ENCODE peak calls at places on chromosomes 3 and 15, in nine cellular contexts. K, T, U, D, I, N, R, B and X are unnamed samples.

GRCh38 chr15:65980824-65981456 is 111.6 kb downstream of the RAB11A start:
- DNase-seq in K (peak; percentile 57), T (no peak), U (peak; percentile 63), D (no peak), I (peak; percentile 52), N (peak; percentile 30), R (peak; percentile 81), B (peak; percentile 66), X (peak; percentile 47)

GRCh38 chr3:174639970-174640369 is 219.2 kb upstream of the NAALADL2 start:
- DNase-seq in K (no peak), T (no peak), U (no peak), D (no peak), I (no peak), N (no peak), R (no peak), B (no peak), X (no peak)

GRCh38 chr3:140290105-140290504 is 355.1 kb downstream of the CLSTN2 start:
- DNase-seq in K (no peak), T (no peak), U (no peak), D (no peak), I (no peak), N (no peak), R (no peak), B (no peak), X (no peak)

GRCh38 chr3:67329358-67329757 is 325.1 kb downstream of the SUCLG2 start:
- DNase-seq in K (no peak), T (no peak), U (no peak), D (no peak), I (no peak), N (no peak), R (no peak), B (no peak), X (no peak)

GRCh38 chr15:92538115-92538514 is 117.5 kb downstream of the FAM174B start:
- DNase-seq in K (no peak), T (no peak), U (no peak), D (no peak), I (no peak), N (no peak), R (no peak), B (peak; percentile 50), X (no peak)

GRCh38 chr3:194103475-194103874 is 32.5 kb upstream of the HES1 start:
- DNase-seq in K (no peak), T (no peak), U (no peak), D (no peak), I (no peak), N (no peak), R (no peak), B (no peak), X (no peak)

GRCh38 chr3:122635789-122636188 is 44.9 kb upstream of the PARP14 start:
- DNase-seq in K (no peak), T (no peak), U (no peak), D (no peak), I (no peak), N (no peak), R (no peak), B (no peak), X (no peak)

GRCh38 chr3:184814214-184814613 is 2.2 kb downstream of the VPS8 start:
- DNase-seq in K (no peak), T (no peak), U (no peak), D (no peak), I (no peak), N (no peak), R (no peak), B (no peak), X (no peak)

GRCh38 chr3:43995078-43995928 is 246.4 kb upstream of the TOPAZ1 start:
- DNase-seq in K (no peak), T (no peak), U (no peak), D (peak; percentile 85), I (no peak), N (no peak), R (no peak), B (peak; percentile 80), X (no peak)

GRCh38 chr3:152474585-152474984 is 205.9 kb downstream of the MBNL1 start:
- DNase-seq in K (no peak), T (no peak), U (no peak), D (no peak), I (peak; percentile 63), N (no peak), R (no peak), B (peak; percentile 15), X (no peak)

GRCh38 chr3:34382859-34383258 is 584.4 kb downstream of the PDCD6IP start:
- DNase-seq in K (no peak), T (no peak), U (no peak), D (no peak), I (no peak), N (no peak), R (no peak), B (no peak), X (no peak)

GRCh38 chr15:84748274-84749110 is at the start of gene ZNF592:
- DNase-seq in K (peak; percentile 85), T (peak; percentile 93), U (peak; percentile 89), D (peak; percentile 96), I (peak; percentile 67), N (peak; percentile 73), R (peak; percentile 89), B (peak; percentile 92), X (no peak)

GRCh38 chr15:100125627-100126231 is 216.0 kb downstream of the ADAMTS17 start:
- DNase-seq in K (no peak), T (peak; percentile 91), U (no peak), D (no peak), I (no peak), N (no peak), R (no peak), B (no peak), X (no peak)

GRCh38 chr15:74621936-74622335 is 6.3 kb downstream of the CLK3 start:
- DNase-seq in K (no peak), T (no peak), U (peak; percentile 58), D (peak; percentile 73), I (no peak), N (no peak), R (no peak), B (peak; percentile 44), X (no peak)

GRCh38 chr3:32508731-32509130 is 6.1 kb upstream of the CMTM6 start:
- DNase-seq in K (no peak), T (no peak), U (no peak), D (no peak), I (no peak), N (no peak), R (no peak), B (no peak), X (no peak)

GRCh38 chr3:40068647-40069046 is 240.9 kb upstream of the EIF1B start:
- DNase-seq in K (no peak), T (no peak), U (no peak), D (no peak), I (no peak), N (no peak), R (no peak), B (no peak), X (no peak)

GRCh38 chr3:171944109-171945016 is 95.0 kb upstream of the FNDC3B start:
- DNase-seq in K (no peak), T (no peak), U (no peak), D (no peak), I (peak; percentile 91), N (no peak), R (no peak), B (no peak), X (no peak)

GRCh38 chr15:57827021-57827420 is 120.5 kb downstream of the POLR2M start:
- DNase-seq in K (no peak), T (no peak), U (no peak), D (no peak), I (peak; percentile 77), N (no peak), R (no peak), B (no peak), X (no peak)

GRCh38 chr15:46751303-46751702 is 966.0 kb upstream of the SEMA6D start:
- DNase-seq in K (no peak), T (no peak), U (no peak), D (no peak), I (no peak), N (no peak), R (no peak), B (no peak), X (no peak)
- H3K9me3 ChIP-seq in K (no peaks in the 10 kb centered on the region), T (no peaks in the 10 kb centered on the region), U (no peaks in the 10 kb centered on the region), D (no peaks in the 10 kb centered on the region), I (no peaks in the 10 kb centered on the region), N (no peaks in the 10 kb centered on the region), R (no peaks in the 10 kb centered on the region), B (no peaks in the 10 kb centered on the region), X (no peaks in the 10 kb centered on the region)

DNA sequence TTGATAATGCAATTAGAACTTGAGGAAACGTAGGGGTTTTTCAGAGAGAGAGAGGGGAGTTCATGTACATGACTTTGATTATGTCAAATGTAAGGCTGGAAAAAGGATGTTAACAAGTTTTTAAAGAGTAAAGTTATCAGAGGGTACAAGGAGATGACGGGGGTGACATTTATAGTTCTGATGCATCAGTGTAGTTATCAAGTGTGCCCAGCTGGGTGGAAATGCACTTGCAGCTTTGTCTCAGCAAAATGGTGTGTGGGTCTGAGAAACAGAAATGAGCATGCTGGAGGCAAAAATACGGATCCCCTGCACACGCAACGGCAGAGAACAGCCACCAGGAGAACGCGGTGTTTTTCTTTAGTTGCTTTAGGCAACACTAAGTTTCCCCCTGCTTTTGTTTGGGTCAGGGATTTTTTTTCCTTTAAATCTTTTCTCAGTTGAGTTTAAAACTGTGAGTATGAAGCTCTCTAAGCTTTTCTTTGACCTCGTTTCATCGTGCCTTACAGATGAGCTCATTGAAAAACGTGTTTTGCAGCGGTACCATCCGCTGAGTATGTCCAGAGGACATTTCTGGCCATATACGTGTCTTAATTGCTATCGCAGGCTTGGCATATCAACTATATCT is 205.4 kb downstream of the PDZRN3 start:
- DNase-seq in K (no peak), T (no peak), U (no peak), D (no peak), I (no peak), N (no peak), R (no peak), B (no peak), X (no peak)
- TF ChIP-seq POLR2AphosphoS5 in K (no peak), T (peak; percentile 73), U (no peak), D (no peak), I (no peak), N (no peak), R (peak; percentile 18), B (no peak), X (no peak)

GRCh38 chr3:138943724-138944131 is 3.2 kb downstream of the FOXL2 start:
- DNase-seq in K (no peak), T (no peak), U (no peak), D (no peak), I (peak; percentile 37), N (no peak), R (no peak), B (no peak), X (no peak)
- H3K4me3 ChIP-seq in K (no peak overlapping the region), T (no peak overlapping the region), U (peak overlapping the region; percentile 59), D (no peak overlapping the region), I (no peak overlapping the region), N (no peak overlapping the region), R (no peak overlapping the region), B (no peak overlapping the region), X (no peak overlapping the region)

DNA sequence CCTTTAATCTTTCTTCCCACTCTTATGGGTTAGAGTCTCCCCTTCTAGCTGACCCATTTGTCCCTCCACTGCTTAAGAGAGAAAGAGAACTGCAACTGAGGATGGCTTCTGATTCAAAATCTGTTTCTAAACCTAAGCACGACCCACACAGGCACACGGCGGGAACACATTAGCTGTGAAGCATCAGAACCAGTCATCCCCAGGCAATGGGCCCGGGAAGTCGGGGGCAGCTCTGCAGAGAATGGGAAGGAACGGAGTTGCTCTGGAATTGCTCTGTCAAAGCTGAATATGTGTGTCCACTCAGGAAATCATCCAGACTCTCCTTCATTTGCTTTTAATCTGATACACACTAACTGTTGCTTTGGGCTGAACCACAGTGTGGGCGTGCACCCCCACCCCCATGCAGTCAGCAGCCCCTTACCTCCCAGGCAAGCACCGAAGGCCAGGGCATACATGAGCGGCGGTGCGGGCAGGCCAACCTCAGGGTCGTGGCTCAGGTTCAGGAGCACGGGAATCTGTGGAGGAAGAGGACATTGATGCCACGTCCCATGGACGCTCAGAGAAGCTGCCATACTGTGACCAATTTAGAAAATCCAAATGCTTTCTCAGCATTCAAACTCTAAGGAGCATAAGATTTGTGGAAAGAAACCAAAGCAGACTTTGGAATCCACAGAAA is 248.0 kb downstream of the OCA2 start:
- DNase-seq in K (no peak), T (no peak), U (no peak), D (no peak), I (no peak), N (no peak), R (peak; percentile 7), B (no peak), X (no peak)
- H3K9me3 ChIP-seq in K (peaks cover 2% of the 10 kb centered on the region), T (no peaks in the 10 kb centered on the region), U (no peaks in the 10 kb centered on the region), D (no peaks in the 10 kb centered on the region), I (peaks cover 10% of the 10 kb centered on the region), N (no peaks in the 10 kb centered on the region), R (no peaks in the 10 kb centered on the region), B (no peaks in the 10 kb centered on the region), X (no peaks in the 10 kb centered on the region)